ENCODE peak calls at places on chromosome 21, in eight cellular contexts. G, T, F, J, U, R, B and H are unnamed samples.
A peak's percentile ranks its signal among the peaks of the same experiment; 100 is the strongest.

GRCh38 chr21:34195365-34195764 is 122.0 kb downstream of the MRPS6 start:
- DNase-seq in G (no peak), T (no peak), F (no peak), J (no peak), U (no peak), R (no peak), B (no peak), H (no peak)

GRCh38 chr21:46065215-46065992 is 32.5 kb upstream of the COL6A2 start:
- DNase-seq in G (no peak), T (no peak), F (no peak), J (peak; percentile 81), U (no peak), R (peak; percentile 79), B (peak; percentile 77), H (peak; percentile 86)

GRCh38 chr21:28633803-28634572 is 358.7 kb downstream of the LTN1 start:
- DNase-seq in G (no peak), T (no peak), F (no peak), J (peak; percentile 93), U (no peak), R (peak; percentile 99), B (peak; percentile 92), H (peak; percentile 73)

GRCh38 chr21:33230518-33231324 is 983 bp downstream of the IFNAR2 start:
- DNase-seq in G (peak; percentile 46), T (peak; percentile 52), F (peak; percentile 10), J (peak; percentile 71), U (peak; percentile 65), R (peak; percentile 62), B (peak; percentile 59), H (peak; percentile 61)

GRCh38 chr21:14740116-14740515 is 194.0 kb upstream of the SAMSN1 start:
- DNase-seq in G (no peak), T (no peak), F (no peak), J (no peak), U (no peak), R (no peak), B (no peak), H (no peak)

GRCh38 chr21:39120876-39121599 is 62.2 kb downstream of the PSMG1 start:
- DNase-seq in G (no peak), T (no peak), F (no peak), J (no peak), U (no peak), R (no peak), B (peak; percentile 53), H (no peak)

GRCh38 chr21:40567511-40567910 is 279.4 kb downstream of the DSCAM start:
- DNase-seq in G (no peak), T (no peak), F (no peak), J (no peak), U (no peak), R (no peak), B (no peak), H (no peak)

GRCh38 chr21:41142051-41142795 is 25.7 kb upstream of the BACE2 start:
- DNase-seq in G (no peak), T (peak; percentile 43), F (no peak), J (peak; percentile 97), U (no peak), R (peak; percentile 77), B (peak; percentile 54), H (peak; percentile 97)

GRCh38 chr21:29849735-29850176 is 90.0 kb downstream of the GRIK1 start:
- DNase-seq in G (no peak), T (peak; percentile 23), F (peak; percentile 44), J (peak; percentile 43), U (peak; percentile 66), R (peak; percentile 72), B (peak; percentile 75), H (peak; percentile 61)

GRCh38 chr21:33834801-33835500 is 80.7 kb downstream of the ATP5PO start:
- DNase-seq in G (no peak), T (no peak), F (no peak), J (peak; percentile 62), U (no peak), R (no peak), B (no peak), H (no peak)